ENCODE peak calls at places on chromosomes 13 and 19, in eight cellular contexts. One of them, this sample, is unnamed.

GRCh38 chr19:4326215-4326836 is 12.3 kb downstream of the STAP2 start:
- DNase-seq in IMR-90: no peak
- DNase-seq in heart left ventricle: no peak
- DNase-seq in uterus: no peak
- DNase-seq in HCT116: no peak
- DNase-seq in adrenal gland: no peak
- DNase-seq in A549: no peak
- DNase-seq in thyroid gland: no peak
- DNase-seq in this sample: no peak

GRCh38 chr19:34120846-34121639 is 51.3 kb upstream of the LSM14A start:
- DNase-seq in IMR-90: peak; percentile 52
- DNase-seq in heart left ventricle: no peak
- DNase-seq in uterus: no peak
- DNase-seq in HCT116: peak; percentile 43
- DNase-seq in adrenal gland: peak; percentile 61
- DNase-seq in A549: peak; percentile 77
- DNase-seq in thyroid gland: no peak
- DNase-seq in this sample: peak; percentile 30

GRCh38 chr19:15516363-15516762 is 8.0 kb downstream of the CYP4F22 start:
- DNase-seq in IMR-90: no peak
- DNase-seq in heart left ventricle: no peak
- DNase-seq in uterus: no peak
- DNase-seq in HCT116: no peak
- DNase-seq in adrenal gland: no peak
- DNase-seq in A549: no peak
- DNase-seq in thyroid gland: no peak
- DNase-seq in this sample: no peak

GRCh38 chr19:16136185-16137067 is 7.1 kb upstream of the HSH2D start:
- DNase-seq in IMR-90: no peak
- DNase-seq in heart left ventricle: no peak
- DNase-seq in uterus: no peak
- DNase-seq in HCT116: no peak
- DNase-seq in adrenal gland: no peak
- DNase-seq in A549: no peak
- DNase-seq in thyroid gland: no peak
- DNase-seq in this sample: peak; percentile 58

GRCh38 chr13:20441879-20442278 is 83.8 kb downstream of the CRYL1 start:
- DNase-seq in IMR-90: peak; percentile 83
- DNase-seq in heart left ventricle: no peak
- DNase-seq in uterus: no peak
- DNase-seq in HCT116: peak; percentile 62
- DNase-seq in adrenal gland: no peak
- DNase-seq in A549: no peak
- DNase-seq in thyroid gland: no peak
- DNase-seq in this sample: no peak

GRCh38 chr13:24997367-24997967 is 98.5 kb upstream of the PABPC3 start:
- DNase-seq in IMR-90: peak; percentile 27
- DNase-seq in heart left ventricle: no peak
- DNase-seq in uterus: no peak
- DNase-seq in HCT116: no peak
- DNase-seq in adrenal gland: no peak
- DNase-seq in A549: peak; percentile 35
- DNase-seq in thyroid gland: no peak
- DNase-seq in this sample: no peak

GRCh38 chr13:25225970-25226369 is 53.9 kb upstream of the AMER2 start:
- DNase-seq in IMR-90: no peak
- DNase-seq in heart left ventricle: no peak
- DNase-seq in uterus: no peak
- DNase-seq in HCT116: no peak
- DNase-seq in adrenal gland: no peak
- DNase-seq in A549: no peak
- DNase-seq in thyroid gland: no peak
- DNase-seq in this sample: no peak

GRCh38 chr19:1131718-1132552 is 28.1 kb downstream of the GPX4 start:
- DNase-seq in IMR-90: peak; percentile 88
- DNase-seq in heart left ventricle: peak; percentile 91
- DNase-seq in uterus: peak; percentile 79
- DNase-seq in HCT116: no peak
- DNase-seq in adrenal gland: peak; percentile 92
- DNase-seq in A549: peak; percentile 64
- DNase-seq in thyroid gland: peak; percentile 65
- DNase-seq in this sample: peak; percentile 66

GRCh38 chr13:70668983-70669382 is 560.7 kb upstream of the KLHL1 start:
- DNase-seq in IMR-90: no peak
- DNase-seq in heart left ventricle: no peak
- DNase-seq in uterus: no peak
- DNase-seq in HCT116: no peak
- DNase-seq in adrenal gland: no peak
- DNase-seq in A549: no peak
- DNase-seq in thyroid gland: no peak
- DNase-seq in this sample: no peak

GRCh38 chr13:105177265-105177900 is 1358.1 kb downstream of the EFNB2 start:
- DNase-seq in IMR-90: no peak
- DNase-seq in heart left ventricle: no peak
- DNase-seq in uterus: no peak
- DNase-seq in HCT116: no peak
- DNase-seq in adrenal gland: no peak
- DNase-seq in A549: no peak
- DNase-seq in thyroid gland: no peak
- DNase-seq in this sample: no peak

GRCh38 chr19:45179063-45179847 is 671 bp downstream of the BLOC1S3 start:
- DNase-seq in IMR-90: peak; percentile 17
- DNase-seq in heart left ventricle: peak; percentile 45
- DNase-seq in uterus: no peak
- DNase-seq in HCT116: no peak
- DNase-seq in adrenal gland: no peak
- DNase-seq in A549: no peak
- DNase-seq in thyroid gland: peak; percentile 51
- DNase-seq in this sample: peak; percentile 50

GRCh38 chr13:99150575-99151370 is 49.9 kb upstream of the UBAC2 start:
- DNase-seq in IMR-90: peak; percentile 27
- DNase-seq in heart left ventricle: no peak
- DNase-seq in uterus: no peak
- DNase-seq in HCT116: no peak
- DNase-seq in adrenal gland: no peak
- DNase-seq in A549: peak; percentile 72
- DNase-seq in thyroid gland: peak; percentile 60
- DNase-seq in this sample: no peak

GRCh38 chr13:61463027-61463426 is 47.4 kb upstream of the PCDH20 start:
- DNase-seq in IMR-90: no peak
- DNase-seq in heart left ventricle: no peak
- DNase-seq in uterus: no peak
- DNase-seq in HCT116: no peak
- DNase-seq in adrenal gland: no peak
- DNase-seq in A549: no peak
- DNase-seq in thyroid gland: no peak
- DNase-seq in this sample: no peak

GRCh38 chr19:39845172-39845571 is 1.0 kb downstream of the FBL start:
- DNase-seq in IMR-90: no peak
- DNase-seq in heart left ventricle: no peak
- DNase-seq in uterus: no peak
- DNase-seq in HCT116: no peak
- DNase-seq in adrenal gland: no peak
- DNase-seq in A549: peak; percentile 28
- DNase-seq in thyroid gland: no peak
- DNase-seq in this sample: no peak

GRCh38 chr13:90015565-90016507 is 1331.7 kb upstream of the MIR17HG start:
- DNase-seq in IMR-90: no peak
- DNase-seq in heart left ventricle: no peak
- DNase-seq in uterus: no peak
- DNase-seq in HCT116: no peak
- DNase-seq in adrenal gland: no peak
- DNase-seq in A549: no peak
- DNase-seq in thyroid gland: no peak
- DNase-seq in this sample: no peak

GRCh38 chr19:53357821-53358581 is 7.5 kb upstream of the ZNF525 start:
- DNase-seq in IMR-90: no peak
- DNase-seq in heart left ventricle: peak; percentile 15
- DNase-seq in uterus: no peak
- DNase-seq in HCT116: no peak
- DNase-seq in adrenal gland: no peak
- DNase-seq in A549: no peak
- DNase-seq in thyroid gland: no peak
- DNase-seq in this sample: no peak

GRCh38 chr19:15404097-15404779 is 14.6 kb downstream of the AKAP8L start:
- DNase-seq in IMR-90: no peak
- DNase-seq in heart left ventricle: no peak
- DNase-seq in uterus: no peak
- DNase-seq in HCT116: no peak
- DNase-seq in adrenal gland: no peak
- DNase-seq in A549: no peak
- DNase-seq in thyroid gland: no peak
- DNase-seq in this sample: no peak

GRCh38 chr13:67200605-67201004 is 29.5 kb downstream of the PCDH9 start:
- DNase-seq in IMR-90: no peak
- DNase-seq in heart left ventricle: no peak
- DNase-seq in uterus: no peak
- DNase-seq in HCT116: no peak
- DNase-seq in adrenal gland: no peak
- DNase-seq in A549: no peak
- DNase-seq in thyroid gland: no peak
- DNase-seq in this sample: no peak

GRCh38 chr13:41130356-41130755 is 2.2 kb downstream of the KBTBD6 start:
- DNase-seq in IMR-90: peak; percentile 37
- DNase-seq in heart left ventricle: no peak
- DNase-seq in uterus: no peak
- DNase-seq in HCT116: no peak
- DNase-seq in adrenal gland: no peak
- DNase-seq in A549: no peak
- DNase-seq in thyroid gland: no peak
- DNase-seq in this sample: no peak

GRCh38 chr13:41136396-41137031 is 3.9 kb upstream of the KBTBD6 start:
- DNase-seq in IMR-90: no peak
- DNase-seq in heart left ventricle: no peak
- DNase-seq in uterus: no peak
- DNase-seq in HCT116: no peak
- DNase-seq in adrenal gland: no peak
- DNase-seq in A549: no peak
- DNase-seq in thyroid gland: no peak
- DNase-seq in this sample: no peak

GRCh38 chr13:41133951-41134350 is 1.3 kb upstream of the KBTBD6 start:
- DNase-seq in IMR-90: no peak
- DNase-seq in heart left ventricle: no peak
- DNase-seq in uterus: no peak
- DNase-seq in HCT116: no peak
- DNase-seq in adrenal gland: no peak
- DNase-seq in A549: no peak
- DNase-seq in thyroid gland: no peak
- DNase-seq in this sample: no peak

GRCh38 chr13:41137241-41137640 is 4.6 kb upstream of the KBTBD6 start:
- DNase-seq in IMR-90: peak; percentile 23
- DNase-seq in heart left ventricle: no peak
- DNase-seq in uterus: no peak
- DNase-seq in HCT116: no peak
- DNase-seq in adrenal gland: no peak
- DNase-seq in A549: no peak
- DNase-seq in thyroid gland: no peak
- DNase-seq in this sample: no peak

DNA sequence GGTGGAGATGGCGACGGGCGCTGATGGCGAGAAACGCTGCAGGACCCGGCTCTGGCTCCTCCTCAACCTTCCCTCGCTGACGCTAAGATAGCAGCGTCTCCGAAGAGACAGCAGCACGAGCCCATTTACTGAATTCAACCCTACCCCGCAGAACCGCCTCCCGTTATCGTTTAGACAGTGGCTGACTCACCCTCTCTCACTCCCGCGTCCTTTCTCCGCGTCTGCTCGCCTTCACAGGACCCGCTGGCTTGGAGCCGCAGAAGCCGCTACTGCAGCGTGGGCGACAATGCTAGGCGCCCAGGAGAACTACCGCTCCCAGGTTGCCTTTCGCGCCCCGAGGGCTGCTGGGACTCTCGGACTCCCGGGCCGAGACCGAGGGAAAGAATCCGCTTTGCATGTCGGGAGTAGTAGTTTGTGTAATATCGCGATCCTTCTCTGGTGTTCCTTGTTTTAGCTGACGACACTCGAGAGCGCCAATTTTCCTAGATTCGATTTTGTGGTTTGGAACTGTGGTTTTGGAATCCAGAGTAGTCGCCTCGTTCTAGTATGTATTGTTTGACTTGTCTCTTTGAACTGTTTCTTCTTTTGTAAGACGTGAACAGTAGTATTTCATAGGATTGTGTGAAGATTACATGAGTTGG is at the start of gene KBTBD6:
- DNase-seq in IMR-90: peak; percentile 99
- DNase-seq in heart left ventricle: peak; percentile 96
- DNase-seq in uterus: peak; percentile 94
- DNase-seq in HCT116: peak; percentile 96
- DNase-seq in adrenal gland: peak; percentile 98
- DNase-seq in A549: peak; percentile 95
- DNase-seq in thyroid gland: peak; percentile 94
- DNase-seq in this sample: peak; percentile 94
- TF ChIP-seq POLR2A in IMR-90: peak; percentile 26
- TF ChIP-seq POLR2A in heart left ventricle: no peak
- TF ChIP-seq POLR2A in uterus: peak; percentile 63
- TF ChIP-seq POLR2A in HCT116: peak; percentile 73
- TF ChIP-seq POLR2A in adrenal gland: peak; percentile 35
- TF ChIP-seq POLR2A in A549: peak; percentile 80
- TF ChIP-seq POLR2A in thyroid gland: no peak
- TF ChIP-seq POLR2A in this sample: peak; percentile 75

GRCh38 chr13:91045351-91046034 is 302.0 kb upstream of the MIR17HG start:
- DNase-seq in IMR-90: no peak
- DNase-seq in heart left ventricle: no peak
- DNase-seq in uterus: no peak
- DNase-seq in HCT116: peak; percentile 12
- DNase-seq in adrenal gland: no peak
- DNase-seq in A549: peak; percentile 22
- DNase-seq in thyroid gland: no peak
- DNase-seq in this sample: no peak
- TF ChIP-seq CTCF in IMR-90: no peak
- TF ChIP-seq CTCF in heart left ventricle: no peak
- TF ChIP-seq CTCF in uterus: no peak
- TF ChIP-seq CTCF in HCT116: peak; percentile 45
- TF ChIP-seq CTCF in adrenal gland: no peak
- TF ChIP-seq CTCF in A549: peak; percentile 50
- TF ChIP-seq CTCF in thyroid gland: peak; percentile 17
- TF ChIP-seq CTCF in this sample: peak; percentile 42

DNA sequence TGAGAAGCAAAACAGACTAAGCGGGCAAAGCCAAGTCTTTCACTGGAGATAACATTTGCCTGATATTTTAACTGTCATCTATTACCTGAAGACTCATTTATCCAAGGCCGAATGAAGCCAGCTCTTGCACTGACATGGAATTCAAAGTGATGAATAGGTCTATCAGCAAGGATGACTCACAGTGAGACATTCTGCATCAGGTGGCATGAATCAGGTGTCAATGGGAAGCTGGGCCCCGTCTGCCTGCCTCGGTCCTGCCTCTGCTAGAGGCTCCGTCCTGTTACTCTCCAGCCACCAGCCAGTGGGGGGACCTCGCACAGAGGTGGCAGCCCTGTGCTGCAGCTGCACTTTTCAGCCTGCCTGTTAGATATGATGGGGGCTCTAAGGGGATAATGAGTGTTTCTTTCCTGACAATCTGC is 23.5 kb downstream of the STARD13 start:
- DNase-seq in IMR-90: peak; percentile 70
- DNase-seq in heart left ventricle: no peak
- DNase-seq in uterus: peak; percentile 65
- DNase-seq in HCT116: peak; percentile 66
- DNase-seq in adrenal gland: peak; percentile 80
- DNase-seq in A549: no peak
- DNase-seq in thyroid gland: no peak
- DNase-seq in this sample: no peak
- H3K27ac ChIP-seq in IMR-90: peak overlapping the region; percentile 62
- H3K27ac ChIP-seq in heart left ventricle: peak overlapping the region; percentile 76
- H3K27ac ChIP-seq in uterus: peak overlapping the region; percentile 69
- H3K27ac ChIP-seq in HCT116: no peak overlapping the region
- H3K27ac ChIP-seq in adrenal gland: peak overlapping the region; percentile 63
- H3K27ac ChIP-seq in A549: peak overlapping the region; percentile 50
- H3K27ac ChIP-seq in thyroid gland: peak overlapping the region; percentile 2
- H3K27ac ChIP-seq in this sample: peak overlapping the region; percentile 35

GRCh38 chr19:18152817-18153554 is at the start of gene PIK3R2:
- DNase-seq in IMR-90: peak; percentile 98
- DNase-seq in heart left ventricle: peak; percentile 100
- DNase-seq in uterus: peak; percentile 100
- DNase-seq in HCT116: peak; percentile 97
- DNase-seq in adrenal gland: peak; percentile 100
- DNase-seq in A549: peak; percentile 97
- DNase-seq in thyroid gland: peak; percentile 100
- DNase-seq in this sample: peak; percentile 100
- TF ChIP-seq POLR2A in IMR-90: peak; percentile 32
- TF ChIP-seq POLR2A in heart left ventricle: no peak
- TF ChIP-seq POLR2A in uterus: peak; percentile 85
- TF ChIP-seq POLR2A in HCT116: peak; percentile 20
- TF ChIP-seq POLR2A in adrenal gland: peak; percentile 32
- TF ChIP-seq POLR2A in A549: peak; percentile 26
- TF ChIP-seq POLR2A in thyroid gland: peak; percentile 10
- TF ChIP-seq POLR2A in this sample: peak; percentile 59

This sample was measured in body of pancreas.